ENCODE peak calls at places on chromosomes 7 and 10, in seven cellular contexts. One of them, this sample, is unnamed.

GRCh38 chr7:12056381-12056780 is 154.7 kb upstream of the TMEM106B start:
- DNase-seq in MV-4-11: peak
- DNase-seq in iris pigment epithelial cell: peak
- DNase-seq in HFF-Myc: no peak
- DNase-seq in AML-193: no peak
- DNase-seq in right lobe of liver: no peak
- DNase-seq in heart right ventricle: no peak
- DNase-seq in this sample: no peak

GRCh38 chr7:132275384-132275783 is 300.9 kb downstream of the PLXNA4 start:
- DNase-seq in MV-4-11: no peak
- DNase-seq in iris pigment epithelial cell: no peak
- DNase-seq in HFF-Myc: no peak
- DNase-seq in AML-193: no peak
- DNase-seq in right lobe of liver: no peak
- DNase-seq in heart right ventricle: no peak
- DNase-seq in this sample: no peak

GRCh38 chr10:89206402-89207180 is 526 bp downstream of the CH25H start:
- DNase-seq in MV-4-11: no peak
- DNase-seq in iris pigment epithelial cell: no peak
- DNase-seq in HFF-Myc: no peak
- DNase-seq in AML-193: no peak
- DNase-seq in right lobe of liver: peak
- DNase-seq in heart right ventricle: peak
- DNase-seq in this sample: peak

GRCh38 chr7:42233166-42233565 is 3.8 kb downstream of the GLI3 start:
- DNase-seq in MV-4-11: no peak
- DNase-seq in iris pigment epithelial cell: peak
- DNase-seq in HFF-Myc: no peak
- DNase-seq in AML-193: no peak
- DNase-seq in right lobe of liver: no peak
- DNase-seq in heart right ventricle: no peak
- DNase-seq in this sample: no peak

GRCh38 chr7:64187408-64187807 is 19.6 kb upstream of the ZNF735 start:
- DNase-seq in MV-4-11: no peak
- DNase-seq in iris pigment epithelial cell: no peak
- DNase-seq in HFF-Myc: no peak
- DNase-seq in AML-193: no peak
- DNase-seq in right lobe of liver: no peak
- DNase-seq in heart right ventricle: no peak
- DNase-seq in this sample: no peak

GRCh38 chr7:138804618-138805017 is 6.6 kb upstream of the ATP6V0A4 start:
- DNase-seq in MV-4-11: no peak
- DNase-seq in iris pigment epithelial cell: no peak
- DNase-seq in HFF-Myc: no peak
- DNase-seq in AML-193: no peak
- DNase-seq in right lobe of liver: no peak
- DNase-seq in heart right ventricle: no peak
- DNase-seq in this sample: no peak

GRCh38 chr10:73815719-73816030 is 4.3 kb upstream of the NDST2 start:
- DNase-seq in MV-4-11: no peak
- DNase-seq in iris pigment epithelial cell: no peak
- DNase-seq in HFF-Myc: no peak
- DNase-seq in AML-193: no peak
- DNase-seq in right lobe of liver: no peak
- DNase-seq in heart right ventricle: no peak
- DNase-seq in this sample: no peak

GRCh38 chr7:85612514-85612913 is 425.7 kb upstream of the SEMA3D start:
- DNase-seq in MV-4-11: no peak
- DNase-seq in iris pigment epithelial cell: no peak
- DNase-seq in HFF-Myc: no peak
- DNase-seq in AML-193: no peak
- DNase-seq in right lobe of liver: no peak
- DNase-seq in heart right ventricle: no peak
- DNase-seq in this sample: no peak

GRCh38 chr10:128419466-128420019 is 293.3 kb upstream of the MKI67 start:
- DNase-seq in MV-4-11: no peak
- DNase-seq in iris pigment epithelial cell: no peak
- DNase-seq in HFF-Myc: no peak
- DNase-seq in AML-193: no peak
- DNase-seq in right lobe of liver: no peak
- DNase-seq in heart right ventricle: no peak
- DNase-seq in this sample: no peak